ENCODE peak calls at places on chromosomes 7 and 10, in six cellular contexts. One of them, this sample, is unnamed.

GRCh38 chr10:91198781-91199180 is 21.7 kb upstream of the PCGF5 start:
- DNase-seq in Peyer's patch: no peak
- DNase-seq in heart left ventricle: no peak
- DNase-seq in uterus: peak; percentile 29
- DNase-seq in HepG2: no peak
- DNase-seq in ovary: no peak
- DNase-seq in this sample: no peak

GRCh38 chr7:120740348-120740747 is 117.6 kb downstream of the TSPAN12 start:
- DNase-seq in HepG2: no peak
- DNase-seq in uterus: no peak
- DNase-seq in Peyer's patch: no peak
- DNase-seq in ovary: no peak
- DNase-seq in heart left ventricle: no peak
- DNase-seq in this sample: no peak

GRCh38 chr10:110802551-110803238 is 69.0 kb upstream of the PDCD4 start:
- DNase-seq in ovary: no peak
- DNase-seq in uterus: peak; percentile 72
- DNase-seq in Peyer's patch: peak; percentile 81
- DNase-seq in heart left ventricle: peak; percentile 82
- DNase-seq in HepG2: peak; percentile 49
- DNase-seq in this sample: no peak

GRCh38 chr10:114499630-114500190 is 95.4 kb upstream of the AFAP1L2 start:
- DNase-seq in HepG2: no peak
- DNase-seq in uterus: no peak
- DNase-seq in ovary: no peak
- DNase-seq in heart left ventricle: no peak
- DNase-seq in Peyer's patch: peak; percentile 75
- DNase-seq in this sample: no peak

GRCh38 chr7:52283399-52283798 is 752.0 kb upstream of the POM121L12 start:
- DNase-seq in heart left ventricle: no peak
- DNase-seq in Peyer's patch: no peak
- DNase-seq in ovary: no peak
- DNase-seq in uterus: no peak
- DNase-seq in HepG2: no peak
- DNase-seq in this sample: no peak

GRCh38 chr10:99993994-99994689 is 15.6 kb downstream of the DNMBP start:
- DNase-seq in uterus: peak; percentile 42
- DNase-seq in heart left ventricle: peak; percentile 66
- DNase-seq in ovary: no peak
- DNase-seq in HepG2: no peak
- DNase-seq in Peyer's patch: peak; percentile 82
- DNase-seq in this sample: no peak

GRCh38 chr7:141001561-141001960 is 13.2 kb downstream of the MRPS33 start:
- DNase-seq in uterus: no peak
- DNase-seq in ovary: no peak
- DNase-seq in HepG2: peak; percentile 41
- DNase-seq in heart left ventricle: no peak
- DNase-seq in Peyer's patch: no peak
- DNase-seq in this sample: no peak

GRCh38 chr7:135509589-135509838 is 388 bp downstream of the CNOT4 start:
- DNase-seq in HepG2: no peak
- DNase-seq in uterus: peak; percentile 14
- DNase-seq in Peyer's patch: no peak
- DNase-seq in ovary: no peak
- DNase-seq in heart left ventricle: no peak
- DNase-seq in this sample: no peak

GRCh38 chr7:156499247-156499881 is 141.2 kb upstream of the RNF32 start:
- DNase-seq in ovary: no peak
- DNase-seq in HepG2: no peak
- DNase-seq in uterus: no peak
- DNase-seq in Peyer's patch: no peak
- DNase-seq in heart left ventricle: no peak
- DNase-seq in this sample: peak; percentile 86

GRCh38 chr7:133601607-133602006 is 348.7 kb downstream of the EXOC4 start:
- DNase-seq in uterus: no peak
- DNase-seq in ovary: no peak
- DNase-seq in Peyer's patch: no peak
- DNase-seq in heart left ventricle: no peak
- DNase-seq in HepG2: no peak
- DNase-seq in this sample: no peak

GRCh38 chr7:55020481-55020871 is 1.7 kb downstream of the EGFR start:
- DNase-seq in heart left ventricle: no peak
- DNase-seq in uterus: peak; percentile 69
- DNase-seq in HepG2: no peak
- DNase-seq in Peyer's patch: no peak
- DNase-seq in ovary: peak; percentile 60
- DNase-seq in this sample: peak; percentile 91

GRCh38 chr7:77697535-77697831 is 1.2 kb downstream of the RSBN1L start:
- DNase-seq in Peyer's patch: no peak
- DNase-seq in heart left ventricle: peak; percentile 67
- DNase-seq in ovary: peak; percentile 38
- DNase-seq in uterus: no peak
- DNase-seq in HepG2: no peak
- DNase-seq in this sample: no peak

DNA sequence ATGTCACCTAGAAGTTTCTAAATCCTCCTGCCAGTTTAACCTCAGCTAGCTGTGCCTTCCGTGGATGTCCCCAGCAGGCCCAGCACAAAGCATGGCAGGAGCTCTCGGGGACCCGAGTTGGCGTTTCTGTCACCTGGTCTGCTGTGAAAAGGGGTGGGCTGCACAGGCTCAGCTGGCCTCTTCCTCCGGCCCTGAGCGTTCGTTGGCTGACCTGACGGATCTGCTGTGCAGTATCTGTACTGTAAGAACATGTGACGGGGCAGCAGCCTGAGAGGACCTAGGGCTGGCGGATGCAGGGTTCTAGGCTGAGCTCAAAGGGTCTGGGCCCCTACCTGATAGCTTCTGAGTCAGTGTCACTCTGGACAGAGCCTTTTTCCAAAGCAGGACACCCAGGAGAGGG is 52.9 kb downstream of the SPOCK2 start:
- DNase-seq in ovary: no peak
- DNase-seq in heart left ventricle: no peak
- DNase-seq in Peyer's patch: no peak
- DNase-seq in HepG2: no peak
- DNase-seq in uterus: no peak
- DNase-seq in this sample: no peak
- H3K27ac ChIP-seq in ovary: peak overlapping the region; percentile 36
- H3K27ac ChIP-seq in heart left ventricle: peak overlapping the region; percentile 18
- H3K27ac ChIP-seq in Peyer's patch: no peak overlapping the region
- H3K27ac ChIP-seq in HepG2: peak overlapping the region; percentile 75
- H3K27ac ChIP-seq in uterus: no peak overlapping the region
- H3K27ac ChIP-seq in this sample: no peak overlapping the region

GRCh38 chr7:22205631-22206030 is 151.3 kb downstream of the RAPGEF5 start:
- DNase-seq in HepG2: no peak
- DNase-seq in Peyer's patch: no peak
- DNase-seq in ovary: no peak
- DNase-seq in uterus: no peak
- DNase-seq in heart left ventricle: no peak
- DNase-seq in this sample: no peak

GRCh38 chr7:22207724-22208225 is 149.2 kb downstream of the RAPGEF5 start:
- DNase-seq in Peyer's patch: no peak
- DNase-seq in uterus: no peak
- DNase-seq in ovary: no peak
- DNase-seq in heart left ventricle: no peak
- DNase-seq in HepG2: no peak
- DNase-seq in this sample: no peak

GRCh38 chr7:22210355-22210754 is 146.6 kb downstream of the RAPGEF5 start:
- DNase-seq in Peyer's patch: no peak
- DNase-seq in uterus: no peak
- DNase-seq in heart left ventricle: no peak
- DNase-seq in ovary: no peak
- DNase-seq in HepG2: no peak
- DNase-seq in this sample: peak; percentile 45

GRCh38 chr7:22204312-22204711 is 152.6 kb downstream of the RAPGEF5 start:
- DNase-seq in ovary: no peak
- DNase-seq in uterus: no peak
- DNase-seq in HepG2: no peak
- DNase-seq in heart left ventricle: no peak
- DNase-seq in Peyer's patch: no peak
- DNase-seq in this sample: no peak

GRCh38 chr7:22208806-22209205 is 148.1 kb downstream of the RAPGEF5 start:
- DNase-seq in uterus: no peak
- DNase-seq in ovary: no peak
- DNase-seq in HepG2: no peak
- DNase-seq in Peyer's patch: no peak
- DNase-seq in heart left ventricle: no peak
- DNase-seq in this sample: peak; percentile 8
- TF ChIP-seq POLR2A in uterus: no peak
- TF ChIP-seq POLR2A in ovary: no peak
- TF ChIP-seq POLR2A in HepG2: no peak
- TF ChIP-seq POLR2A in Peyer's patch: no peak
- TF ChIP-seq POLR2A in heart left ventricle: no peak
- TF ChIP-seq POLR2A in this sample: no peak

GRCh38 chr7:105336009-105336408 is 52.7 kb downstream of the SRPK2 start:
- DNase-seq in HepG2: no peak
- DNase-seq in ovary: no peak
- DNase-seq in Peyer's patch: no peak
- DNase-seq in uterus: no peak
- DNase-seq in heart left ventricle: no peak
- DNase-seq in this sample: no peak
- TF ChIP-seq CTCF in HepG2: no peak
- TF ChIP-seq CTCF in ovary: no peak
- TF ChIP-seq CTCF in Peyer's patch: peak; percentile 19
- TF ChIP-seq CTCF in uterus: peak; percentile 31
- TF ChIP-seq CTCF in heart left ventricle: peak; percentile 43
- TF ChIP-seq CTCF in this sample: peak; percentile 42

DNA sequence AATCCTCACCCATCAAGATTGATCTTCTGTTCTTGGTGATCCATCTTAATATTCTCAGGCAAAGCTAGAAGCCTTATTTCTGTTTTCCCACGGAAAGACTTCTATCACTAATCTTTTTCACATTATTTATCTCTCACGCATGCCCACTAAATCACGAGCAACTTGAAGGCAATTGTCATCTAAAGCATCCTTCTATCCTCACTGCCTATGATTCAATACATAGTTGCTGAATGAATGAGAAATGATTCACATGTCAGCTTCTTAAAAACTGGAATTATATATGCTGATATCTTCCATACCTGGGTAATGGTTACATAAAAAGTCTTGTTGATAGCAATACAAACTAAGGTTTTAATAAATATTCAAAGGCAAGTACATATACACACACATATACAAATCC is 12.5 kb upstream of the COL1A2 start:
- DNase-seq in heart left ventricle: no peak
- DNase-seq in Peyer's patch: no peak
- DNase-seq in ovary: no peak
- DNase-seq in HepG2: no peak
- DNase-seq in uterus: no peak
- DNase-seq in this sample: no peak
- H3K27ac ChIP-seq in heart left ventricle: no peak overlapping the region
- H3K27ac ChIP-seq in Peyer's patch: no peak overlapping the region
- H3K27ac ChIP-seq in ovary: no peak overlapping the region
- H3K27ac ChIP-seq in HepG2: no peak overlapping the region
- H3K27ac ChIP-seq in uterus: no peak overlapping the region
- H3K27ac ChIP-seq in this sample: no peak overlapping the region

DNA sequence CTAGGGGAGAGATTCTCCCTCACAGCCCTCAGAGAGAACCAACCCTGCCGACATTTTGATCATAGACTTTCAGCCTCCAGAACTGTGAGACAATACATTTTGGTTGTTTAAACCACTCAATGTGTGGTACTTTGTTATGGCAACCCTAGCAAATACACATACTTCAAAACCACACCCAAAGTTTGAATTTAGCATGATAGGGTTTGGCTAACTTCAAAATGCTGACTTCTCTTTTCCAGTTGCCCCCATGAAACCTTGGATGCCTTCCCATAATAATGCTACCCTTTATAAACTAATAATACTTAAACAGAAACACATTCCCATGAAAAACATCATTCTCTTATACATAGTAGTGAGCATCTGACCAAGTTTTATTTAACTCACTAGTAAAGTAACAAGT is 149.7 kb downstream of the DGKI start:
- DNase-seq in uterus: no peak
- DNase-seq in HepG2: no peak
- DNase-seq in Peyer's patch: no peak
- DNase-seq in heart left ventricle: no peak
- DNase-seq in ovary: no peak
- DNase-seq in this sample: no peak
- TF ChIP-seq POLR2A in uterus: no peak
- TF ChIP-seq POLR2A in HepG2: no peak
- TF ChIP-seq POLR2A in Peyer's patch: no peak
- TF ChIP-seq POLR2A in heart left ventricle: no peak
- TF ChIP-seq POLR2A in ovary: no peak
- TF ChIP-seq POLR2A in this sample: no peak

DNA sequence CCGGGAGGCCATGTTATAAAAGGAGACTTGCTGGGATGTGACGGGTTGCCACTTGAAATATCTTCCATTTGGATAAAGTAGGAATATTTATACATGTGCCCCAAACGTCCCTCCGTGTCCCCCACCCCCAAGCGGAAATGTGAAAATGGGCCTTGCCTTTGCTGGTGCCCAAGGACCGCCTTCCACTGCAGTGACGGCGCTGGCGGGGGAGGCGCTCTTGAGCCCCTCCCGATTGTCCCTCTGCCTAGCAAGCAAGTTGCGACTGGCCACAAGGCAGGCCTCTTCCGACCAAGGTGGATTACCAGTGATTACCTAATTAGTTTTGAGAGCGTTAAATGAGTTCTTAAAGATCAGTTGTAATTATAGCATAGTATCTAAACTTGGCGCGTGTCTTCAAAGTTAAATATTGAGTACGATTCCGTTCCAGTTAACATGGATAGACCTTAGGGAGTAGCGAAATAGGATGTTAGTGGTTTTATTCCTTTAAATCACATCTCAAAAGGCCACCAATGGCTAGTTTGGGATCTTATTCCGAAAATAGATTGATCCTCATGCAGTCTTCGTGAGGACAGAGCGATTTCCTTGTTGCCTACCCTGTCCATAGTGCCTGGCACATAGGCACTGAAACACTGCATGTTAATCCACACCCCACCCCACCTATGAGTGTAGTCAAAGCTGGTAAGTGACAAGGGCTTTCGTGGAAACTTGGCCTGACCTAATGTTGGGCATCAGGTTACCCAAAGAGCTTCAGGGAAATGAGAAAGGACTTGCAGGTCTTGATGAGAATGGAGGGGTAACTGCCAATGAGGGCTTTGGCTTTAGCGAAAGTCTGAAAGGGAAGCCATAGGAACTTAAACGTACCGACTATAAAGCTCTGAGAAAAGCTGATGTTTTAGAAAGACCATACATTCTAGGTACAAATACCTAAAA is 1.1 kb downstream of the PPIA start:
- DNase-seq in ovary: peak; percentile 88
- DNase-seq in Peyer's patch: peak; percentile 87
- DNase-seq in uterus: peak; percentile 86
- DNase-seq in HepG2: peak; percentile 79
- DNase-seq in heart left ventricle: peak; percentile 91
- DNase-seq in this sample: peak; percentile 96
- TF ChIP-seq CTCF in ovary: no peak
- TF ChIP-seq CTCF in Peyer's patch: peak; percentile 43
- TF ChIP-seq CTCF in uterus: peak; percentile 39
- TF ChIP-seq CTCF in HepG2: peak; percentile 83
- TF ChIP-seq CTCF in heart left ventricle: peak; percentile 34
- TF ChIP-seq CTCF in this sample: peak; percentile 38

GRCh38 chr7:124208173-124208572 is 175.3 kb upstream of the TMEM229A start:
- DNase-seq in heart left ventricle: no peak
- DNase-seq in HepG2: no peak
- DNase-seq in ovary: no peak
- DNase-seq in Peyer's patch: no peak
- DNase-seq in uterus: no peak
- DNase-seq in this sample: no peak
- H3K27ac ChIP-seq in heart left ventricle: no peak overlapping the region
- H3K27ac ChIP-seq in HepG2: no peak overlapping the region
- H3K27ac ChIP-seq in ovary: no peak overlapping the region
- H3K27ac ChIP-seq in Peyer's patch: no peak overlapping the region
- H3K27ac ChIP-seq in uterus: no peak overlapping the region
- H3K27ac ChIP-seq in this sample: no peak overlapping the region

GRCh38 chr10:89414146-89414878 is at the start of gene IFIT5:
- DNase-seq in HepG2: peak; percentile 30
- DNase-seq in heart left ventricle: peak; percentile 78
- DNase-seq in uterus: peak; percentile 74
- DNase-seq in ovary: peak; percentile 79
- DNase-seq in Peyer's patch: peak; percentile 62
- DNase-seq in this sample: peak; percentile 96
- TF ChIP-seq POLR2A in HepG2: peak; percentile 61
- TF ChIP-seq POLR2A in heart left ventricle: no peak
- TF ChIP-seq POLR2A in uterus: peak; percentile 76
- TF ChIP-seq POLR2A in ovary: peak; percentile 50
- TF ChIP-seq POLR2A in Peyer's patch: peak; percentile 30
- TF ChIP-seq POLR2A in this sample: peak; percentile 9